ENCODE peak calls at places on chromosomes 3 and 15, in eight cellular contexts. C is transverse colon, P is stomach, W is left lung, L is GM13976, V is neural progenitor cell, M is GM10248, I is A549. F is an unnamed sample.

GRCh38 chr3:97636465-97636864 is 128.1 kb upstream of the ARL6 start:
- DNase-seq in P (no peak), V (no peak), C (no peak), L (no peak), I (no peak), W (no peak), M (no peak), F (no peak)

GRCh38 chr15:39504812-39505211 is 76.1 kb upstream of the THBS1 start:
- DNase-seq in V (no peak), L (no peak), I (peak; percentile 5), P (no peak), C (no peak), W (no peak), M (no peak), F (no peak)

GRCh38 chr15:57152666-57153065 is 223.6 kb upstream of the CGNL1 start:
- DNase-seq in W (no peak), M (no peak), V (no peak), C (no peak), P (no peak), L (no peak), I (no peak), F (no peak)

GRCh38 chr15:95319242-95319641 is 1011.3 kb upstream of the NR2F2 start:
- DNase-seq in L (no peak), C (no peak), P (no peak), W (no peak), I (no peak), V (no peak), M (no peak), F (peak; percentile 0)

GRCh38 chr15:68429691-68430470 is 2.1 kb downstream of the ITGA11 start:
- DNase-seq in L (peak; percentile 5), P (no peak), I (no peak), M (no peak), W (no peak), V (no peak), C (no peak), F (no peak)

GRCh38 chr3:101954946-101955345 is 105.6 kb downstream of the NFKBIZ start:
- DNase-seq in C (no peak), W (no peak), I (no peak), P (no peak), V (no peak), L (no peak), M (no peak), F (no peak)

GRCh38 chr3:14879161-14879888 is 60.6 kb downstream of the FGD5 start:
- DNase-seq in P (no peak), V (no peak), C (peak; percentile 64), M (no peak), I (peak; percentile 69), L (no peak), W (no peak), F (no peak)

GRCh38 chr3:178538065-178538464 is 1.8 kb downstream of the KCNMB2 start:
- DNase-seq in W (no peak), M (no peak), V (no peak), I (no peak), C (no peak), P (no peak), L (no peak), F (no peak)

GRCh38 chr15:99981223-99981647 is 248.0 kb upstream of the LYSMD4 start:
- DNase-seq in I (no peak), M (no peak), V (no peak), L (no peak), P (no peak), C (no peak), W (no peak), F (no peak)

GRCh38 chr3:115004201-115005140 is 142.6 kb downstream of the ZBTB20 start:
- DNase-seq in L (no peak), P (no peak), W (no peak), C (no peak), M (no peak), I (no peak), V (no peak), F (no peak)

GRCh38 chr3:120039642-120040610 is 54.3 kb downstream of the GSK3B start:
- DNase-seq in V (peak; percentile 88), M (no peak), I (peak; percentile 22), L (no peak), C (no peak), W (no peak), P (no peak), F (no peak)

GRCh38 chr3:65618599-65618998 is 420.1 kb downstream of the MAGI1 start:
- DNase-seq in P (no peak), M (no peak), C (no peak), W (no peak), V (no peak), L (no peak), I (no peak), F (no peak)

GRCh38 chr15:55768670-55769185 is 25.8 kb upstream of the PRTG start:
- DNase-seq in P (no peak), M (no peak), W (no peak), I (no peak), V (peak; percentile 58), L (no peak), C (no peak), F (no peak)

GRCh38 chr3:197736010-197736490 is 654 bp downstream of the RUBCN start:
- DNase-seq in P (peak; percentile 35), C (peak; percentile 51), I (no peak), L (peak; percentile 68), V (peak; percentile 54), M (peak; percentile 63), W (no peak), F (no peak)

GRCh38 chr3:8492744-8493511 is 8.7 kb upstream of the LMCD1 start:
- DNase-seq in L (no peak), V (no peak), C (no peak), M (no peak), I (no peak), P (no peak), W (no peak), F (no peak)

GRCh38 chr15:42151012-42151615 is 5.3 kb downstream of the PLA2G4F start:
- DNase-seq in I (no peak), P (no peak), M (no peak), C (no peak), V (no peak), L (no peak), W (no peak), F (no peak)

GRCh38 chr3:57826286-57826951 is 70.3 kb downstream of the SLMAP start:
- DNase-seq in P (no peak), W (no peak), I (no peak), C (no peak), L (no peak), M (no peak), V (no peak), F (no peak)
- TF ChIP-seq CTCF in P (no peak), W (no peak), I (peak; percentile 58), C (no peak), L (peak; percentile 6), M (no peak), V (no peak), F (peak; percentile 31)

GRCh38 chr3:51955893-51956770 is 951 bp downstream of the GPR62 start:
- DNase-seq in M (no peak), C (peak; percentile 52), P (peak; percentile 77), I (no peak), V (peak; percentile 84), L (peak; percentile 58), W (peak; percentile 80), F (no peak)
- TF ChIP-seq CTCF in M (peak; percentile 17), C (peak; percentile 46), P (no peak), I (no peak), V (peak; percentile 67), L (no peak), W (peak; percentile 21), F (no peak)

DNA sequence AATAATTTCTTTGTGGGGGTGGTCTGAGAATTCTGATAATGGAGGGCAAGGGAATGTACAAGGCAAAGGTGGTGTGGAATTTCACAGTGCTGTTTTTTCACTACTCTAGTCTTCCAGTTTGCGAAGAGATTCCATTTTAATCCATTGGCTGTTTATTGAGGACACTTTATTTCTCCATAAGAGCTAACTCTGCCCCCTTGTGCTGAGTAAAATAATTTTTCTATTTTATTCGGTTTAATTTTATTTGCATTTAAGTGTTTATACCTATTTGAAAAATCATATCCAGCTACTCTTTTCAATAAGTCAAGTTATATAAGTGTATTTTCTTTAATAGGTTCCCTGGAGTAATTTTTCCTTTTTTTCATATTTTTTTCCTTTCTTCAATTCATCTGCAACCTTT is 840.1 kb downstream of the TUSC7 start:
- DNase-seq in I (no peak), V (no peak), C (no peak), P (no peak), M (no peak), W (no peak), L (no peak), F (no peak)
- TF ChIP-seq CTCF in I (peak; percentile 31), V (no peak), C (no peak), P (no peak), M (no peak), W (no peak), L (no peak), F (peak; percentile 32)

GRCh38 chr15:65832549-65833364 is 36.5 kb upstream of the RAB11A start:
- DNase-seq in P (peak; percentile 89), V (peak; percentile 45), M (peak; percentile 32), L (no peak), I (peak; percentile 99), C (peak; percentile 82), W (peak; percentile 86), F (peak; percentile 100)
- TF ChIP-seq CTCF in P (no peak), V (no peak), M (no peak), L (no peak), I (peak; percentile 26), C (no peak), W (no peak), F (peak; percentile 26)

DNA sequence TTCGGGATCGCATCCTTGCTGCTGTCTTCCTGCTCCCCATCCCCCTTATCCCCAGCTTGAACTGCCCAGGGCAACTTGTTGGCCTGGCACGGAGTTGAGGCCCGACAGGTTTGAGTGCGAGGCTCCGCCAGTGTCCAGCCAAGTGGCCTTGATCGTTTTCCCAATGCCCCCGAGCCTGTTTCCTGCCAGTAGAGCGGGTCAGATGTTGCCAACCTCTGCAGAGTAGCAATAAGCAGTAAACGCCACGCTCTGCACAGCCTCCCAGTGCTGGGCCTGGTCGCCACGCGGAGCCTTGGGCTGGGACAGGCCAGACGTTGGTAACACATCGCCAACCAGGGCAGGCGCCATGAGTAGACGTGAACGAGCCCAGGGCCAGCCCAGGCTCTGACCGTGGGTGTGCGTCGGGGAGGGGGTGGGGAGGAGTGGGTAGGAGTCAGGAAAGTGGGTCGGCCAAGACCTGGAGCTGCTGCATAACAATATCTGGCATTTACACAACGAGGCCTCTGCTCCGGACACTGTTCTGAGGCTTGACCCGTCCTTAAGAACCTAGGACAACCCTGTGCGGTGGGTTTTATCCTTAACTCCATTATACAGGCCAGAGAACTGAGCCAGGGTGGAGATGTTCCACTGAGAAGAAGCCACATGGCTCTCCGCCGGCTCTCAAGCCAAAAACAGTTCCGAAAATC is 444 bp upstream of the ABHD14A start:
- DNase-seq in C (peak; percentile 46), M (no peak), I (no peak), W (peak; percentile 84), L (no peak), V (no peak), P (no peak), F (peak; percentile 58)
- TF ChIP-seq CTCF in C (peak; percentile 28), M (no peak), I (no peak), W (peak; percentile 10), L (no peak), V (no peak), P (no peak), F (no peak)